ENCODE peak calls at places on chromosomes 13 and 19, in six cellular contexts. L is IMR-90, S is fibroblast of lung, U is GM12865, W is mucosa of descending colon, F is body of pancreas. O is an unnamed sample.

GRCh38 chr19:52190679-52191293 is 934 bp downstream of the PPP2R1A start:
- DNase-seq in F (peak; percentile 36), W (peak; percentile 49), L (peak; percentile 46), U (peak; percentile 56), S (peak; percentile 51), O (peak; percentile 38)

GRCh38 chr19:51726049-51726448 is 2.3 kb upstream of the HAS1 start:
- DNase-seq in F (no peak), W (peak; percentile 25), L (peak; percentile 41), U (no peak), S (peak; percentile 73), O (peak; percentile 99)

GRCh38 chr19:53868091-53868891 is 608 bp downstream of the MYADM start:
- DNase-seq in F (peak; percentile 44), W (peak; percentile 57), U (no peak), L (peak; percentile 42), S (peak; percentile 52), O (peak; percentile 36)

GRCh38 chr13:40986328-40986856 is 32.7 kb downstream of the ELF1 start:
- DNase-seq in W (no peak), L (peak; percentile 76), S (peak; percentile 77), U (no peak), F (no peak), O (peak; percentile 30)

GRCh38 chr19:10295305-10295846 is 5.6 kb downstream of the ICAM5 start:
- DNase-seq in F (no peak), U (peak; percentile 84), L (no peak), S (no peak), W (peak; percentile 64), O (no peak)

GRCh38 chr19:54133312-54133956 is 4.1 kb upstream of the CNOT3 start:
- DNase-seq in U (no peak), F (no peak), W (no peak), L (no peak), S (no peak), O (peak; percentile 55)

GRCh38 chr13:43894438-43894837 is 14.7 kb downstream of the LACC1 start:
- DNase-seq in F (no peak), S (peak; percentile 18), U (no peak), W (no peak), L (no peak), O (no peak)

GRCh38 chr13:35872369-35872768 is 258.8 kb downstream of the DCLK1 start:
- DNase-seq in F (no peak), S (no peak), W (no peak), L (no peak), U (no peak), O (no peak)

GRCh38 chr13:73924607-73925006 is 209.6 kb downstream of the KLF12 start:
- DNase-seq in W (no peak), S (no peak), L (no peak), U (peak; percentile 64), F (no peak), O (no peak)

GRCh38 chr19:2167896-2168618 is 4.3 kb downstream of the DOT1L start:
- DNase-seq in U (peak; percentile 93), F (no peak), W (peak; percentile 57), L (peak; percentile 44), S (peak; percentile 47), O (peak; percentile 32)

GRCh38 chr13:113929628-113930615 is 44.0 kb downstream of the C13orf46 start:
- DNase-seq in L (no peak), W (no peak), U (no peak), S (no peak), F (no peak), O (no peak)

GRCh38 chr19:56637976-56638555 is 4.9 kb upstream of the SMIM17 start:
- DNase-seq in S (peak; percentile 74), W (peak; percentile 58), L (peak; percentile 65), F (peak; percentile 56), U (peak; percentile 30), O (peak; percentile 84)

GRCh38 chr19:16361926-16362325 is 37.3 kb downstream of the KLF2 start:
- DNase-seq in S (no peak), L (no peak), F (no peak), U (no peak), W (no peak), O (no peak)

DNA sequence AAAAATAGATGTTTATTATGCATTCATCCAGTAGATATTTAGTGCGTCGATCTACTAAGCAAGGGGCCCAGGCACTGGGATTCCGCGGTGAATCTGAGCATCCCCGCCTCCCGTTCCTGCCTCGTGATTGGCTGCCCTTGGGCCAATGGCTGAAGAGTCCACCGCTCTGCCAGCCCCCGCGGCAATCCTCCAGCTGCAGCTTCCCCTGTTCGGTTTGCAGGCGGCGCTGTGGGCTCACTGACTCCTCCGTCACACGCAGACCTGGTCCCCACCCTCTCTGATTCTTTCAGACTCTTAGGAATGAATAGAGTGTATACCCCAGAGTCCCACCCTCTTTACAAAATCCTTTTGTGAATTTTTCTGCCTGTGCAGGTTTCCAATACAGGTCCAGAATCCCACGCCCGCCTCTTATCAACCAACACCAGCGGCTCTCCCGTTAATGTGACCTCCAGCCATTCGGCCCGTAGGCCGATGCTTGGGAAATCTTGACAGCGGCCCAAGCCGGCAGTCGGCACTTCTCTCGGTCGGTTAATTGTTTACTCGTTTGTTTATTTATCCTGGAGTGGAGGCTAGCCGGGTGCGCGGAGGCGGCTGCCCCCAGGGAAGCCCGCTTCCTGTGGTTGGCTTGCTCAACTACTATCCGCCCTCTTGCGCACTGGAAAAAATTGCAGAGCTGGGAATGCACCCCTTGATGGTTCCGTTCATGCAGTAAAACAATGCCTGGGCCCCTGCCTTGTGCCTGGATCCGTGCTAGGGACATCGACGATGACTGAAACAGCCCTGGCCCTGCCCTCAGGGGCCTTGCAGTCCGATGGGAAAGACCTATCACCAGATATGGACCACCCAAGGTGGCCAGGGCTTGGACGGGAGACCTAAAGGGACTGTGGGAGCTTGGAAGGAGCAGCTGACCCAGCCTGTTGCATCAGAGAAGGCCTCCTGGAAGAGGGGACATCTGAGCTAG is 4.5 kb upstream of the ARHGAP35 start:
- DNase-seq in S (peak; percentile 96), F (peak; percentile 95), W (peak; percentile 95), L (peak; percentile 94), U (peak; percentile 93), O (peak; percentile 97)
- TF ChIP-seq CTCF in S (peak; percentile 71), F (peak; percentile 51), W (peak; percentile 74), L (peak; percentile 95), U (peak; percentile 72), O (peak; percentile 76)

GRCh38 chr13:30153871-30154426 is 153.4 kb downstream of the KATNAL1 start:
- DNase-seq in U (peak; percentile 48), L (peak; percentile 31), W (no peak), S (no peak), F (no peak), O (peak; percentile 17)
- H3K4me3 ChIP-seq in U (no peak overlapping the region), L (no peak overlapping the region), W (no peak overlapping the region), S (no peak overlapping the region), F (no peak overlapping the region), O (no peak overlapping the region)

GRCh38 chr19:49214701-49215100 is 57.1 kb downstream of the TRPM4 start:
- DNase-seq in F (no peak), W (no peak), S (no peak), L (no peak), U (peak; percentile 82), O (no peak)

GRCh38 chr19:49212302-49212701 is 54.7 kb downstream of the TRPM4 start:
- DNase-seq in L (no peak), U (no peak), W (no peak), F (no peak), S (peak; percentile 11), O (peak; percentile 69)

GRCh38 chr19:49216076-49216475 is 58.5 kb downstream of the TRPM4 start:
- DNase-seq in S (no peak), L (peak; percentile 57), U (no peak), F (no peak), W (no peak), O (peak; percentile 52)

GRCh38 chr19:49210901-49211451 is 53.4 kb downstream of the TRPM4 start:
- DNase-seq in W (no peak), L (no peak), U (no peak), S (no peak), F (no peak), O (no peak)

DNA sequence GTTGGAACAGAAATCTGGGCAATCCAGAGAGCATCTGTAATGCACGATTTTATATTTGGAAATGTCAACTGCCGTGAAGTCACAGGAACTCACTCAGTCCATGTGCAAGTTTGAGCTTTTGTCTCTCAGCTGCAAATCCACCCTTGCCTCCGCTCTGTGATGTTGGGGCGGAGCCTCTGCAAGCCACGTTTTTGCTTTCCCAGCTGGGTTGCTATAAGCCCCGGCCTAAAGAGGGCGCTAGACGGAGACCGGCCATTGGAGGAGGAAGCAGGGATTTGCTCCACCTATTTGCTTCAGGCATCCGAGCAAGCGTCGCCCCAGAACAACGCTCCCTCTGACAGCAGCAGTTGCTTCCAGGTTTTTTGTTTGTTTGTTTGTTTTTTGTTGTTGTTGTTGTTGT is 56.2 kb downstream of the TRPM4 start:
- DNase-seq in S (no peak), U (no peak), W (no peak), L (no peak), F (no peak), O (no peak)
- TF ChIP-seq CTCF in S (no peak), U (no peak), W (no peak), L (no peak), F (no peak), O (no peak)

DNA sequence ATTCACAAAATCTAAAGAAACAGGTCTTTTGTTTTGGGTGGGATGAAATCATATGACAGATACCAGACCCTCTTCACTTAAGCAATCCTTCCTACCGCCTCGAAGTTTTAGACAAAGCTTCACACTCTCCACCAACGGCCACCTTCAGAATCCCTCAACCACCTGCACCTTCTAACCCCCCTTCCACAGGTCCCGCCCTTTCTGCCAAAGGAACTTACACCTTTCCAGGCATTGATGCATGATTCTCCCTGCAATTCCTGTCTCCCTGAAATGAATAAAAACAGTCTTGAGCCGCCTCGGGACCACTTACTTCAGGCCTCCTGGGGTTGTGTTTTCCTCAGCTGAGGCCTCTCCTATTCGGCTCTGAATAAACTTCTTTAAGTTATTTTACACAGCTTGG is 869 bp downstream of the ZNF433 start:
- DNase-seq in S (peak; percentile 19), F (no peak), W (no peak), L (no peak), U (no peak), O (no peak)
- H3K4me3 ChIP-seq in S (peak overlapping the region; percentile 90), F (no peak overlapping the region), W (peak overlapping the region; percentile 35), L (peak overlapping the region; percentile 90), U (peak overlapping the region; percentile 78), O (peak overlapping the region; percentile 85)

DNA sequence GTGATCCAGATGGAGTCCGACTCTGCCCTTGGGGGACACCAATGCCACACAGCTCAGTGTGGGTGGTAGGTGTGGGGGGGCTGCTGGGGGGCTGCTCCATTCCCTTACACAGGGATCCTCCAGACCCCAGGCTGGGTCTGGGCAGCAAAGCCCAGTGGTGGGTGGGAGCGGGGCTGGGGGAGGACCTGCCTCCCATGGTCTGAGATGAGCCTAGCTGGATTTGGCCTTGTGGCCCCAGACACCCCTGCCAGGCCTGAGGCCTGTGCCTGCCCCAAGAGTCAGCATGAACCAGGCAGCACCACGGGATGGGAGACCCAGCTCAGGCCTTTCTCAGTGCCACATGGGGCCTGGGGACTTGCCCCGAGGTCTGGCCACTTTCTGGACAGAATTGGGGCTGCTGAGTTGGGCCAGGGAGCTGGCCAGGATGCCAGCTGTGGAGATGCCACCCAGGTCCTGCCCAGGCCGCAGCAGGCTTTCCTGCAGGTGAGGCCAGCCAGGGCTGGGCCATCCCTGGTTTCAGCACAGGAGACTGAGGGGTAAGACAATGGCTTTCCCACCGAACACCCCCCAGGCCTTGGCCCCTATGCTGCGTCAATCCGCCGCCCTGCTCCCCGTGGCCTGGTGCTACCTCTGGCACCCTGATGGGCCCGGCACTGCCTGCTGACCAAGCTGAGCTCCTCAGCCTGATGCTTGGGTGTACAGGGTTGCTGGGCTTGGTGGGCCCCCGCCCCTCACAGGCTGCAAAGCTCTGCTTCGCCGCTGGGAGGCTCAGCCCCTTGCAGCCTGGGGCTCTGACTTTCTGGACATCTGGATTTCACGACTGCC is 24.2 kb downstream of the CEBPG start:
- DNase-seq in W (no peak), U (no peak), L (no peak), S (no peak), F (no peak), O (no peak)
- TF ChIP-seq CTCF in W (no peak), U (no peak), L (no peak), S (no peak), F (no peak), O (no peak)